ENCODE peak calls at places on chromosomes 6 and 20, in five cellular contexts. N is colonic mucosa; J is hepatocyte; R is left ventricle myocardium inferior; T is naive thymus-derived CD4-positive, alpha-beta T cell. Z is an unnamed sample. For H3K27me3, the result is how much of the 10 kb centered on the place peaks cover.

GRCh38 chr6:156890627-156891300 is 113.6 kb downstream of the ARID1B start:
- DNase-seq in R (no peak), T (no peak), J (no peak), N (no peak), Z (no peak)

GRCh38 chr6:129206761-129207330 is 323.9 kb downstream of the LAMA2 start:
- DNase-seq in N (no peak), J (no peak), R (no peak), T (no peak), Z (no peak)

GRCh38 chr6:26743157-26743821 is 83.7 kb upstream of the ZNF322 start:
- DNase-seq in N (no peak), J (peak), T (no peak), R (no peak), Z (no peak)

GRCh38 chr6:6659600-6660327 is 71.2 kb downstream of the LY86 start:
- DNase-seq in J (no peak), R (no peak), N (no peak), T (no peak), Z (no peak)

GRCh38 chr6:125236536-125237327 is 65.0 kb downstream of the HDDC2 start:
- DNase-seq in R (no peak), T (no peak), N (no peak), J (no peak), Z (no peak)

GRCh38 chr6:120493483-120493882 is 840.8 kb downstream of the TBC1D32 start:
- DNase-seq in T (no peak), N (no peak), J (no peak), R (no peak), Z (no peak)

GRCh38 chr6:32669240-32669639 is 2.8 kb upstream of the HLA-DQB1 start:
- DNase-seq in N (no peak), R (no peak), T (no peak), J (no peak), Z (no peak)

GRCh38 chr6:44892579-44892978 is 435.6 kb upstream of the RUNX2 start:
- DNase-seq in T (no peak), R (no peak), N (no peak), J (no peak), Z (no peak)

GRCh38 chr20:10119336-10119735 is 84.5 kb downstream of the ANKEF1 start:
- DNase-seq in N (no peak), R (no peak), T (no peak), J (no peak), Z (no peak)

GRCh38 chr6:36118550-36119107 is 11.7 kb upstream of the MAPK13 start:
- DNase-seq in N (peak), J (peak), R (no peak), T (peak), Z (no peak)

GRCh38 chr6:164370773-164371172 is 938.6 kb downstream of the C6orf118 start:
- DNase-seq in T (no peak), R (no peak), J (no peak), N (no peak), Z (no peak)

GRCh38 chr20:51116765-51117686 is 94.1 kb upstream of the KCNG1 start:
- DNase-seq in N (no peak), T (no peak), J (no peak), R (no peak), Z (no peak)

GRCh38 chr6:162088091-162088490 is 639.5 kb downstream of the PRKN start:
- DNase-seq in N (no peak), R (no peak), T (no peak), J (no peak), Z (no peak)

GRCh38 chr20:40970218-40970617 is 58.4 kb upstream of the TOP1 start:
- DNase-seq in N (peak), T (no peak), R (no peak), J (no peak), Z (no peak)

GRCh38 chr6:80540700-80541099 is 434.2 kb downstream of the BCKDHB start:
- DNase-seq in T (no peak), J (no peak), N (no peak), R (no peak), Z (no peak)

GRCh38 chr6:53119349-53119748 is 29.3 kb downstream of the GCM1 start:
- DNase-seq in J (no peak), T (no peak), N (no peak), R (no peak), Z (no peak)

GRCh38 chr6:77368660-77369313 is 94.5 kb downstream of the HTR1B start:
- DNase-seq in T (no peak), R (peak), N (peak), J (peak), Z (no peak)

GRCh38 chr6:12836009-12836408 is 119.4 kb downstream of the PHACTR1 start:
- DNase-seq in N (no peak), R (no peak), J (no peak), T (no peak), Z (no peak)

GRCh38 chr6:142570221-142570671 is 268.4 kb downstream of the ADGRG6 start:
- DNase-seq in N (no peak), T (no peak), R (no peak), J (peak), Z (no peak)

GRCh38 chr20:63120286-63121090 is 95.4 kb downstream of the YTHDF1 start:
- DNase-seq in R (peak), J (no peak), N (no peak), T (no peak), Z (peak)
- H3K27me3 ChIP-seq in R (half or more), J (under half), N (under half), T (under half), Z (under half)

GRCh38 chr20:46111836-46112212 is 6.3 kb upstream of the CD40 start:
- DNase-seq in J (no peak), N (no peak), R (no peak), T (no peak), Z (no peak)

GRCh38 chr20:46111028-46111835 is 6.9 kb upstream of the CD40 start:
- DNase-seq in T (no peak), J (no peak), R (no peak), N (peak), Z (peak)

GRCh38 chr20:46113071-46113470 is 5.0 kb upstream of the CD40 start:
- DNase-seq in N (no peak), J (no peak), R (no peak), T (no peak), Z (peak)

GRCh38 chr20:46112430-46113020 is 5.6 kb upstream of the CD40 start:
- DNase-seq in J (no peak), N (no peak), T (no peak), R (no peak), Z (peak)

DNA sequence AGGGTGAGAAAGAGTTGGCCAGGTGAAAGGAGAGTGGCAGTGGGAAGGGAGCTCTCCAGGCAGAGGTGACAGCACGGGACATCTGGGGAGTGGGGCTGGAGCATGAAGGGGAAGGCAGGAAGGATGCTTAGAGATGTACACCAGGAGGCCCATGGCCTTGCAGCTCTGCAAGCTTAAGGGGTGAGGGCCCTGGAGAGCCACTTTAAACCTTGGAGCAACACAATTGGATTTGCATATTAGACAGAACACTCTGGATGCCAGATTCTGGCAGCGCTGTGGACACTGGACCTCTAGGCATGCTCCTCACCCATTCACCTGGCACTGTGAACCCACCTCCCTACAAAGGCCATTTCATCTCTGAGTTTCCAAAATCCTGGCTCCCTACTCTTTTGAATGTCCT is 3.7 kb upstream of the CD40 start:
- DNase-seq in J (no peak), T (no peak), R (no peak), N (no peak), Z (peak)
- H3K27me3 ChIP-seq in J (half or more), T (under half), R (under half), N (under half), Z (under half)

GRCh38 chr6:31575335-31575901 is at the start of gene TNF:
- DNase-seq in J (no peak), T (peak), R (peak), N (peak), Z (no peak)

GRCh38 chr6:31575952-31576684 is 753 bp downstream of the TNF start:
- DNase-seq in T (peak), R (no peak), N (no peak), J (no peak), Z (no peak)

GRCh38 chr6:31572041-31572911 is at the start of gene LTA:
- DNase-seq in N (no peak), T (peak), R (no peak), J (no peak), Z (no peak)

GRCh38 chr6:31574106-31575061 is 981 bp upstream of the TNF start:
- DNase-seq in J (no peak), N (no peak), T (peak), R (no peak), Z (no peak)

GRCh38 chr6:31573239-31574105 is 1.4 kb downstream of the LTA start:
- DNase-seq in J (no peak), N (no peak), T (no peak), R (no peak), Z (no peak)
- H3K27me3 ChIP-seq in J (under half), N (under half), T (under half), R (under half), Z (under half)

GRCh38 chr20:21398109-21398480 is 769 bp upstream of the NKX2-4 start:
- DNase-seq in N (no peak), R (no peak), T (no peak), J (no peak), Z (no peak)
- H3K27me3 ChIP-seq in N (half or more), R (half or more), T (half or more), J (half or more), Z (under half)

DNA sequence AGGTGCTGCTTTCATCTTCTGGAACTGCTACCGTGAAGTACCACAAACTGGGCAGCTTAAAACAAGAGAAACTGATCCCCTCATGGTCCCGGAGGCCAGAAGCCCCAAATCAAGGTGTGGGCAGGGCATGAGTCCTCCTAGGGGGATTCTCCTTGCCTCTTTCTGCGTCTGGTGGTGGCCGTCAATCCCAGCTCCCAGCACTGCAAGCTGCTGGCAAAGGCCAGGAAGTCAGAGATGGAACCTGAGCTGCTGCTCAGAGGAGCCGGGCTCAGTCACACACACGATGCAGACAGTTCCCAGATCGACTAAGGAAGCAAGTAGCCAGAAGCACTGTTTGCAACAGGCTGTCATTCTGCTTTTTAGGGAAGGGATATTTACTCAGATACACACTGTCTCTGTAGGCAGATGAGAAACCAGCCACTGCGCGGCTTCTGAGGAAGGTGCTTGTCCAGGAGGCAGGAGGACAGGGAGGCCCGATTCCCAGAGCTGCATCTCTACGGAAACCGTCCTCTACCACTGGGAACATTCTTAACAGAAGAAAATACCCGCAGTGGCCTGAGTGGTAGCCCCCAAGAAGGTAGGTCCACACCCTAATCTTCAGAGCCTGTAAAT is 15.5 kb downstream of the BHLHE23 start:
- DNase-seq in T (no peak), J (no peak), R (no peak), N (no peak), Z (no peak)
- H3K27me3 ChIP-seq in T (under half), J (under half), R (half or more), N (under half), Z (under half)

Z was measured in Caco-2.